ENCODE peak calls at places on chromosomes 3 and 15, in ten cellular contexts. One of them, this sample, is unnamed.

GRCh38 chr15:75646944-75647364 is 758 bp upstream of the SNX33 start:
- DNase-seq in GM13976: no peak
- DNase-seq in naive thymus-derived CD4-positive, alpha-beta T cell: no peak
- DNase-seq in left colon: no peak
- DNase-seq in sigmoid colon: peak; percentile 81
- DNase-seq in stimulated activated CD8-positive, alpha-beta memory T cell treated with anti-CD3 and anti-CD28 coated beads, Interleukin-15, amount 100 ng/mL, for 48 hours: no peak
- DNase-seq in activated CD4-positive, alpha-beta T cell treated with anti-CD3 and anti-CD28 coated beads for 4 hours: no peak
- DNase-seq in Right ventricle myocardium superior: peak; percentile 71
- DNase-seq in cardiac fibroblast: no peak
- DNase-seq in HCT116: no peak
- DNase-seq in this sample: no peak

GRCh38 chr3:114120211-114120610 is 58.6 kb downstream of the DRD3 start:
- DNase-seq in GM13976: no peak
- DNase-seq in sigmoid colon: no peak
- DNase-seq in activated CD4-positive, alpha-beta T cell treated with anti-CD3 and anti-CD28 coated beads for 4 hours: no peak
- DNase-seq in stimulated activated CD8-positive, alpha-beta memory T cell treated with anti-CD3 and anti-CD28 coated beads, Interleukin-15, amount 100 ng/mL, for 48 hours: no peak
- DNase-seq in HCT116: no peak
- DNase-seq in cardiac fibroblast: no peak
- DNase-seq in naive thymus-derived CD4-positive, alpha-beta T cell: no peak
- DNase-seq in Right ventricle myocardium superior: no peak
- DNase-seq in left colon: no peak
- DNase-seq in this sample: no peak

GRCh38 chr3:148042663-148043445 is 633.7 kb downstream of the ZIC1 start:
- DNase-seq in left colon: no peak
- DNase-seq in cardiac fibroblast: peak; percentile 71
- DNase-seq in naive thymus-derived CD4-positive, alpha-beta T cell: no peak
- DNase-seq in stimulated activated CD8-positive, alpha-beta memory T cell treated with anti-CD3 and anti-CD28 coated beads, Interleukin-15, amount 100 ng/mL, for 48 hours: no peak
- DNase-seq in sigmoid colon: no peak
- DNase-seq in GM13976: no peak
- DNase-seq in Right ventricle myocardium superior: no peak
- DNase-seq in HCT116: no peak
- DNase-seq in activated CD4-positive, alpha-beta T cell treated with anti-CD3 and anti-CD28 coated beads for 4 hours: no peak
- DNase-seq in this sample: no peak

GRCh38 chr3:114903213-114903612 is 243.9 kb downstream of the ZBTB20 start:
- DNase-seq in GM13976: no peak
- DNase-seq in left colon: no peak
- DNase-seq in Right ventricle myocardium superior: no peak
- DNase-seq in stimulated activated CD8-positive, alpha-beta memory T cell treated with anti-CD3 and anti-CD28 coated beads, Interleukin-15, amount 100 ng/mL, for 48 hours: no peak
- DNase-seq in activated CD4-positive, alpha-beta T cell treated with anti-CD3 and anti-CD28 coated beads for 4 hours: no peak
- DNase-seq in sigmoid colon: no peak
- DNase-seq in HCT116: no peak
- DNase-seq in cardiac fibroblast: no peak
- DNase-seq in naive thymus-derived CD4-positive, alpha-beta T cell: no peak
- DNase-seq in this sample: no peak

GRCh38 chr3:194112120-194113106 is 23.5 kb upstream of the HES1 start:
- DNase-seq in stimulated activated CD8-positive, alpha-beta memory T cell treated with anti-CD3 and anti-CD28 coated beads, Interleukin-15, amount 100 ng/mL, for 48 hours: no peak
- DNase-seq in sigmoid colon: no peak
- DNase-seq in HCT116: no peak
- DNase-seq in left colon: peak; percentile 82
- DNase-seq in GM13976: no peak
- DNase-seq in cardiac fibroblast: no peak
- DNase-seq in naive thymus-derived CD4-positive, alpha-beta T cell: no peak
- DNase-seq in activated CD4-positive, alpha-beta T cell treated with anti-CD3 and anti-CD28 coated beads for 4 hours: no peak
- DNase-seq in Right ventricle myocardium superior: no peak
- DNase-seq in this sample: no peak

GRCh38 chr3:125187599-125187910 is 25.0 kb downstream of the SLC12A8 start:
- DNase-seq in GM13976: no peak
- DNase-seq in HCT116: no peak
- DNase-seq in naive thymus-derived CD4-positive, alpha-beta T cell: no peak
- DNase-seq in sigmoid colon: no peak
- DNase-seq in cardiac fibroblast: no peak
- DNase-seq in activated CD4-positive, alpha-beta T cell treated with anti-CD3 and anti-CD28 coated beads for 4 hours: no peak
- DNase-seq in stimulated activated CD8-positive, alpha-beta memory T cell treated with anti-CD3 and anti-CD28 coated beads, Interleukin-15, amount 100 ng/mL, for 48 hours: no peak
- DNase-seq in Right ventricle myocardium superior: no peak
- DNase-seq in left colon: no peak
- DNase-seq in this sample: no peak

GRCh38 chr3:157100997-157101396 is 59.0 kb downstream of the CCNL1 start:
- DNase-seq in cardiac fibroblast: no peak
- DNase-seq in HCT116: no peak
- DNase-seq in stimulated activated CD8-positive, alpha-beta memory T cell treated with anti-CD3 and anti-CD28 coated beads, Interleukin-15, amount 100 ng/mL, for 48 hours: no peak
- DNase-seq in left colon: no peak
- DNase-seq in activated CD4-positive, alpha-beta T cell treated with anti-CD3 and anti-CD28 coated beads for 4 hours: no peak
- DNase-seq in sigmoid colon: no peak
- DNase-seq in naive thymus-derived CD4-positive, alpha-beta T cell: no peak
- DNase-seq in Right ventricle myocardium superior: no peak
- DNase-seq in GM13976: no peak
- DNase-seq in this sample: no peak

GRCh38 chr3:46422617-46423016 is 15.6 kb downstream of the CCRL2 start:
- DNase-seq in cardiac fibroblast: peak; percentile 38
- DNase-seq in Right ventricle myocardium superior: no peak
- DNase-seq in HCT116: no peak
- DNase-seq in GM13976: no peak
- DNase-seq in sigmoid colon: no peak
- DNase-seq in naive thymus-derived CD4-positive, alpha-beta T cell: no peak
- DNase-seq in activated CD4-positive, alpha-beta T cell treated with anti-CD3 and anti-CD28 coated beads for 4 hours: no peak
- DNase-seq in left colon: peak; percentile 66
- DNase-seq in stimulated activated CD8-positive, alpha-beta memory T cell treated with anti-CD3 and anti-CD28 coated beads, Interleukin-15, amount 100 ng/mL, for 48 hours: no peak
- DNase-seq in this sample: no peak

GRCh38 chr3:61371123-61371522 is 119.9 kb upstream of the FHIT start:
- DNase-seq in GM13976: peak; percentile 26
- DNase-seq in stimulated activated CD8-positive, alpha-beta memory T cell treated with anti-CD3 and anti-CD28 coated beads, Interleukin-15, amount 100 ng/mL, for 48 hours: no peak
- DNase-seq in left colon: no peak
- DNase-seq in activated CD4-positive, alpha-beta T cell treated with anti-CD3 and anti-CD28 coated beads for 4 hours: no peak
- DNase-seq in naive thymus-derived CD4-positive, alpha-beta T cell: no peak
- DNase-seq in cardiac fibroblast: peak; percentile 1
- DNase-seq in sigmoid colon: no peak
- DNase-seq in HCT116: peak; percentile 35
- DNase-seq in Right ventricle myocardium superior: no peak
- DNase-seq in this sample: no peak

GRCh38 chr15:100516592-100517489 is 11.9 kb downstream of the CERS3 start:
- DNase-seq in GM13976: no peak
- DNase-seq in stimulated activated CD8-positive, alpha-beta memory T cell treated with anti-CD3 and anti-CD28 coated beads, Interleukin-15, amount 100 ng/mL, for 48 hours: no peak
- DNase-seq in left colon: no peak
- DNase-seq in naive thymus-derived CD4-positive, alpha-beta T cell: no peak
- DNase-seq in HCT116: no peak
- DNase-seq in activated CD4-positive, alpha-beta T cell treated with anti-CD3 and anti-CD28 coated beads for 4 hours: no peak
- DNase-seq in cardiac fibroblast: no peak
- DNase-seq in Right ventricle myocardium superior: no peak
- DNase-seq in sigmoid colon: peak; percentile 81
- DNase-seq in this sample: no peak

GRCh38 chr3:97885931-97886824 is 64.4 kb downstream of the CRYBG3 start:
- DNase-seq in GM13976: no peak
- DNase-seq in sigmoid colon: no peak
- DNase-seq in HCT116: no peak
- DNase-seq in naive thymus-derived CD4-positive, alpha-beta T cell: no peak
- DNase-seq in Right ventricle myocardium superior: no peak
- DNase-seq in stimulated activated CD8-positive, alpha-beta memory T cell treated with anti-CD3 and anti-CD28 coated beads, Interleukin-15, amount 100 ng/mL, for 48 hours: no peak
- DNase-seq in left colon: no peak
- DNase-seq in activated CD4-positive, alpha-beta T cell treated with anti-CD3 and anti-CD28 coated beads for 4 hours: no peak
- DNase-seq in cardiac fibroblast: no peak
- DNase-seq in this sample: no peak

GRCh38 chr15:99275525-99276128 is 24.3 kb downstream of the LRRC28 start:
- DNase-seq in Right ventricle myocardium superior: no peak
- DNase-seq in naive thymus-derived CD4-positive, alpha-beta T cell: no peak
- DNase-seq in GM13976: no peak
- DNase-seq in cardiac fibroblast: no peak
- DNase-seq in left colon: no peak
- DNase-seq in activated CD4-positive, alpha-beta T cell treated with anti-CD3 and anti-CD28 coated beads for 4 hours: no peak
- DNase-seq in sigmoid colon: no peak
- DNase-seq in stimulated activated CD8-positive, alpha-beta memory T cell treated with anti-CD3 and anti-CD28 coated beads, Interleukin-15, amount 100 ng/mL, for 48 hours: no peak
- DNase-seq in HCT116: no peak
- DNase-seq in this sample: no peak

GRCh38 chr15:99755692-99756409 is 22.6 kb upstream of the LYSMD4 start:
- DNase-seq in Right ventricle myocardium superior: peak; percentile 50
- DNase-seq in left colon: no peak
- DNase-seq in cardiac fibroblast: peak; percentile 80
- DNase-seq in sigmoid colon: peak; percentile 74
- DNase-seq in HCT116: peak; percentile 56
- DNase-seq in activated CD4-positive, alpha-beta T cell treated with anti-CD3 and anti-CD28 coated beads for 4 hours: peak; percentile 35
- DNase-seq in naive thymus-derived CD4-positive, alpha-beta T cell: no peak
- DNase-seq in GM13976: peak; percentile 76
- DNase-seq in stimulated activated CD8-positive, alpha-beta memory T cell treated with anti-CD3 and anti-CD28 coated beads, Interleukin-15, amount 100 ng/mL, for 48 hours: no peak
- DNase-seq in this sample: peak; percentile 73

This sample was measured in right cardiac atrium.